ENCODE peak calls at places on chromosomes 12 and 14, in nine cellular contexts. C, L, H, X, N, Z, A, E and R are unnamed samples.

GRCh38 chr12:88416786-88417185 is 163.5 kb downstream of the KITLG start:
- DNase-seq in C (no peak), L (no peak), H (no peak), X (no peak), N (no peak), Z (no peak), A (no peak), E (no peak), R (no peak)

GRCh38 chr14:27386391-27386790 is 788.6 kb upstream of the NOVA1 start:
- DNase-seq in C (no peak), L (no peak), H (no peak), X (no peak), N (no peak), Z (no peak), A (peak; percentile 36), E (no peak), R (no peak)

GRCh38 chr12:43271659-43272058 is 280.3 kb downstream of the ADAMTS20 start:
- DNase-seq in C (no peak), L (no peak), H (no peak), X (no peak), N (no peak), Z (no peak), A (no peak), E (no peak), R (no peak)

GRCh38 chr12:87157791-87158190 is 871.4 kb downstream of the C12orf50 start:
- DNase-seq in C (no peak), L (no peak), H (no peak), X (no peak), N (peak; percentile 94), Z (peak; percentile 74), A (peak; percentile 96), E (no peak), R (no peak)

GRCh38 chr12:114963846-114964245 is 279.9 kb upstream of the TBX3 start:
- DNase-seq in C (no peak), L (no peak), H (no peak), X (no peak), N (no peak), Z (no peak), A (no peak), E (no peak), R (no peak)

GRCh38 chr14:102544745-102545460 is 35.3 kb upstream of the ANKRD9 start:
- DNase-seq in C (no peak), L (peak; percentile 5), H (no peak), X (no peak), N (no peak), Z (no peak), A (no peak), E (no peak), R (no peak)

GRCh38 chr14:100391777-100392176 is 68.6 kb downstream of the SLC25A47 start:
- DNase-seq in C (no peak), L (no peak), H (no peak), X (no peak), N (no peak), Z (no peak), A (no peak), E (no peak), R (no peak)

GRCh38 chr14:62667515-62667914 is 377.7 kb downstream of the KCNH5 start:
- DNase-seq in C (no peak), L (no peak), H (no peak), X (no peak), N (no peak), Z (no peak), A (no peak), E (no peak), R (no peak)

GRCh38 chr12:27682534-27682933 is 13.7 kb upstream of the REP15 start:
- DNase-seq in C (no peak), L (no peak), H (no peak), X (no peak), N (no peak), Z (no peak), A (peak; percentile 22), E (no peak), R (no peak)

GRCh38 chr14:98136019-98136418 is 1136.0 kb downstream of the BCL11B start:
- DNase-seq in C (no peak), L (no peak), H (no peak), X (no peak), N (no peak), Z (no peak), A (no peak), E (no peak), R (no peak)

GRCh38 chr14:89720741-89721315 is 233.7 kb downstream of the EFCAB11 start:
- DNase-seq in C (no peak), L (peak; percentile 75), H (peak; percentile 68), X (peak; percentile 94), N (no peak), Z (no peak), A (no peak), E (peak; percentile 46), R (no peak)

GRCh38 chr14:94494085-94494484 is 15.2 kb downstream of the SERPINA12 start:
- DNase-seq in C (no peak), L (no peak), H (no peak), X (no peak), N (no peak), Z (no peak), A (no peak), E (no peak), R (no peak)

GRCh38 chr12:67921286-67921685 is 68.0 kb upstream of the IFNG-AS1 start:
- DNase-seq in C (no peak), L (no peak), H (no peak), X (no peak), N (peak; percentile 44), Z (no peak), A (no peak), E (no peak), R (no peak)

GRCh38 chr12:108779998-108780688 is 48.8 kb upstream of the CORO1C start:
- DNase-seq in C (no peak), L (no peak), H (no peak), X (no peak), N (no peak), Z (no peak), A (no peak), E (no peak), R (no peak)

GRCh38 chr14:88668448-88669116 is 105.7 kb downstream of the ZC3H14 start:
- DNase-seq in C (no peak), L (no peak), H (no peak), X (no peak), N (no peak), Z (no peak), A (no peak), E (no peak), R (no peak)

GRCh38 chr14:24826390-24826789 is 192.4 kb upstream of the GZMB start:
- DNase-seq in C (no peak), L (no peak), H (no peak), X (no peak), N (no peak), Z (no peak), A (no peak), E (no peak), R (no peak)

GRCh38 chr12:92041742-92042141 is 103.9 kb downstream of the BTG1 start:
- DNase-seq in C (no peak), L (no peak), H (no peak), X (no peak), N (peak; percentile 21), Z (no peak), A (no peak), E (no peak), R (no peak)

GRCh38 chr12:113075137-113075683 is 18.7 kb downstream of the DTX1 start:
- DNase-seq in C (no peak), L (no peak), H (no peak), X (no peak), N (no peak), Z (peak; percentile 37), A (no peak), E (peak; percentile 100), R (peak; percentile 12)

GRCh38 chr12:121033625-121034349 is 5.3 kb downstream of the OASL start:
- DNase-seq in C (no peak), L (peak; percentile 54), H (no peak), X (no peak), N (peak; percentile 93), Z (peak; percentile 80), A (peak; percentile 40), E (no peak), R (no peak)

GRCh38 chr12:10031318-10031717 is 836 bp downstream of the CLEC9A start:
- DNase-seq in C (no peak), L (no peak), H (no peak), X (no peak), N (no peak), Z (no peak), A (peak; percentile 32), E (no peak), R (no peak)

GRCh38 chr12:122865268-122866231 is 30.3 kb downstream of the HIP1R start:
- DNase-seq in C (no peak), L (no peak), H (peak; percentile 69), X (no peak), N (no peak), Z (peak; percentile 68), A (no peak), E (peak; percentile 80), R (peak; percentile 82)

GRCh38 chr14:95138876-95139275 is 18.5 kb downstream of the DICER1 start:
- DNase-seq in C (no peak), L (no peak), H (no peak), X (no peak), N (no peak), Z (no peak), A (no peak), E (no peak), R (no peak)

GRCh38 chr14:94213021-94213420 is 38.9 kb downstream of the PPP4R4 start:
- DNase-seq in C (no peak), L (no peak), H (no peak), X (no peak), N (peak; percentile 70), Z (no peak), A (peak; percentile 44), E (no peak), R (no peak)

GRCh38 chr14:93788557-93789365 is 476 bp upstream of the PRIMA1 start:
- DNase-seq in C (peak; percentile 37), L (no peak), H (peak; percentile 85), X (no peak), N (no peak), Z (peak; percentile 8), A (no peak), E (no peak), R (no peak)

GRCh38 chr12:28415755-28416154 is 225.5 kb downstream of the CCDC91 start:
- DNase-seq in C (no peak), L (no peak), H (no peak), X (no peak), N (peak; percentile 85), Z (peak; percentile 77), A (peak; percentile 80), E (no peak), R (no peak)

GRCh38 chr14:52949711-52950409 is 990 bp downstream of the FERMT2 start:
- DNase-seq in C (no peak), L (no peak), H (peak; percentile 67), X (no peak), N (peak; percentile 54), Z (peak; percentile 55), A (peak; percentile 68), E (no peak), R (no peak)

GRCh38 chr12:68779280-68779679 is 28.7 kb upstream of the MDM2 start:
- DNase-seq in C (no peak), L (no peak), H (no peak), X (no peak), N (no peak), Z (no peak), A (no peak), E (no peak), R (no peak)

GRCh38 chr12:92144631-92145480 is 790 bp downstream of the BTG1 start:
- DNase-seq in C (peak; percentile 65), L (peak; percentile 45), H (peak; percentile 81), X (peak; percentile 4), N (peak; percentile 67), Z (peak; percentile 58), A (peak; percentile 59), E (peak; percentile 56), R (peak; percentile 91)

GRCh38 chr14:74324945-74325361 is 22.2 kb upstream of the ABCD4 start:
- DNase-seq in C (peak; percentile 20), L (no peak), H (no peak), X (no peak), N (peak; percentile 41), Z (peak; percentile 21), A (peak; percentile 42), E (peak; percentile 42), R (no peak)

GRCh38 chr12:16473610-16474326 is 126.3 kb downstream of the MGST1 start:
- DNase-seq in C (no peak), L (no peak), H (no peak), X (no peak), N (no peak), Z (no peak), A (peak; percentile 16), E (no peak), R (no peak)

GRCh38 chr12:128178971-128179370 is 88.0 kb upstream of the TMEM132C start:
- DNase-seq in C (no peak), L (no peak), H (no peak), X (no peak), N (peak; percentile 75), Z (peak; percentile 97), A (no peak), E (no peak), R (no peak)